ENCODE peak calls at places on chromosomes 7 and 10, in four cellular contexts. Y is K562, B is GM12878, D is HepG2. U is an unnamed sample.

GRCh38 chr7:140403878-140404564 is at the start of gene RAB19:
- DNase-seq in Y (peak; percentile 45), B (no peak), D (no peak), U (peak; percentile 92)

GRCh38 chr7:43650457-43651052 is 67.6 kb downstream of the STK17A start:
- DNase-seq in Y (no peak), B (no peak), D (no peak), U (no peak)

GRCh38 chr10:35336921-35337741 is 822 bp downstream of the CCNY start:
- DNase-seq in Y (peak; percentile 64), B (no peak), D (peak; percentile 16), U (peak; percentile 45)

GRCh38 chr10:100912013-100912608 is 652 bp upstream of the SLF2 start:
- DNase-seq in Y (peak; percentile 64), B (no peak), D (no peak), U (no peak)

GRCh38 chr7:32251659-32252058 is 181.5 kb upstream of the PDE1C start:
- DNase-seq in Y (no peak), B (no peak), D (no peak), U (no peak)

GRCh38 chr10:43958071-43958432 is 309.4 kb upstream of the ZNF32 start:
- DNase-seq in Y (no peak), B (no peak), D (no peak), U (no peak)

GRCh38 chr7:121793716-121794115 is 79.2 kb upstream of the PTPRZ1 start:
- DNase-seq in Y (no peak), B (no peak), D (no peak), U (no peak)

GRCh38 chr10:28798964-28799363 is 121.6 kb downstream of the BAMBI start:
- DNase-seq in Y (no peak), B (no peak), D (no peak), U (no peak)

GRCh38 chr7:89826574-89826973 is 327.7 kb upstream of the STEAP1 start:
- DNase-seq in Y (no peak), B (no peak), D (no peak), U (no peak)

GRCh38 chr10:44950326-44951225 is 9.0 kb upstream of the RASSF4 start:
- DNase-seq in Y (no peak), B (no peak), D (no peak), U (no peak)

GRCh38 chr10:51706225-51706624 is 6.8 kb upstream of the CSTF2T start:
- DNase-seq in Y (no peak), B (no peak), D (no peak), U (no peak)

GRCh38 chr10:24383681-24384106 is 174.8 kb downstream of the KIAA1217 start:
- DNase-seq in Y (peak; percentile 78), B (peak; percentile 86), D (peak; percentile 63), U (peak; percentile 92)

GRCh38 chr10:8889538-8889937 is 835.0 kb downstream of the GATA3 start:
- DNase-seq in Y (no peak), B (no peak), D (no peak), U (no peak)

DNA sequence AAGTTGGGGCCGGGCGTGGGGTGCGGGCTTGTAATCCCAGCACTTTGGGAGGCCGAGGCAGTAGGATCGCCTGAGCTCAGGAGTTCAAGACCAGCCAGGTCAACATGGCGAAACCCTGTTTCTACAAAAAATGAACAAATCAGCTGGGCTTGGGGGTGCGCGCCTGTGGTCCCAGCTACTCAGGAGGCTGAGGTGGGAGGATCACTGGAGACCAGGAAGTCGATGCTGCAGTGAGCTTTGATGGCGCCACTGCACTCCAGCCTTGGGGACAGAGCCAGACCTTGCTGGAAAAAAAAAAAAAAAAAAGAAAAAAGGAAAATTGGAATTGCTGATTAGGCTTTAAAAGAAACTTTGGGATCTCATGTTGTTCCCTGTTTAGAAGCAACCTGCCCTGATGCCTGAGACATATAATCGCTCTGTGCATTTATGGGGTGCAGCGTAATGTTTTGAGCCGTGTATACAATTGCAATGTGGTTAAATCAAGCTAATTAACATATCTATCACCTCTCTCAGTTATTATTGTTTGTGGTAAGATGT is 849 bp downstream of the AKR1E2 start:
- DNase-seq in Y (no peak), B (no peak), D (no peak), U (no peak)
- H2AFZ ChIP-seq in Y (peak overlapping the region; percentile 88), B (no peak overlapping the region), D (no peak overlapping the region), U (peak overlapping the region; percentile 86)

GRCh38 chr10:107611101-107611500 is 446.6 kb upstream of the SORCS1 start:
- DNase-seq in Y (no peak), B (no peak), D (no peak), U (no peak)
- TF ChIP-seq JUNB in Y (no peak), B (no peak), D (no peak), U (no peak)

GRCh38 chr10:132788831-132789219 is 2.9 kb upstream of the NKX6-2 start:
- DNase-seq in Y (no peak), B (no peak), D (no peak), U (peak; percentile 61)
- TF ChIP-seq EZH2 in Y (no peak), B (no peak), D (no peak), U (no peak)

DNA sequence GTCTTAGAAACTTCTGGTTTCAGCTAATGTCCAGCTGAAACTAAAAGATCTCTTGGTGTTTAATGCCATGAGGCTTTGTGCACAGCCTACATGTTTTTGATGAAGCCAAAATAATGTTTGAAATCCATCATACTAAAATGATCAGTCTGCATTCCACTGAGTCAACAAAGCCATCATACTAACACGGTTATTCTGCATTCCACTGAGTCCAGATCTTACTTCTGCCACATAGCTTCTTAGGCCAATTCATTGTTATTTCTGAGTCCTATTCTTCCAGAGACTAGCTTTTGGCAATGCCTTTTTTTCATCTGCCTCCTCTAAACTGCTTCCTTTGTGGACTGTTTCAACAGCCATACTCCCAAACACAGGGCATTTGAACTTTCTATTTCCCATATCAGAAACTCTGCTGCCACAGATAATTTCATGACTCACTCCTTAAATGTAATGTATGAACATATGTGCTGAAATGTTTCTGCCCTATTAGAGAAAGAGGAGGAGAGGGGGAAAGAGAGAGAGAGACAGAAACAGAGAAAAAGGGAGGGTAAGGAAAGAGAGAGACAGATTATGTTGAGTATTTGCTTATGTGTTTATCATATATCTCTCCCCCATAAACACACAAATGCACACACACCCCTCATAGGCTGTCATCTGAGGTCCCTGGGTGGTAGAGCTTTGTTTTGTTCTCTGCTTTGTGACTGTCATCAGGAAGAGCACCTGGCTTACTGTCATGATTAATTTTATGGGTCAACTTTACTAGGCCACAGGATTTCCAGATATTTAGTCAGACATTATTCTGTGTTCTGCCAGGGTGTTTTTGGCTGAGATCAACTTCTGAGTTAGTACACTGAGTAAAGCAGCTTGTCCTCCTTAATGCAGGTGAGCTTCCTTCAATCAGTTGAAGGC is 308.1 kb upstream of the KCND2 start:
- DNase-seq in Y (peak; percentile 68), B (no peak), D (no peak), U (no peak)
- H2AFZ ChIP-seq in Y (peak overlapping the region; percentile 78), B (no peak overlapping the region), D (no peak overlapping the region), U (peak overlapping the region; percentile 53)

GRCh38 chr10:71712170-71712569 is 7.4 kb downstream of the C10orf105 start:
- DNase-seq in Y (no peak), B (no peak), D (no peak), U (no peak)

GRCh38 chr10:71713135-71714040 is 6.2 kb downstream of the C10orf105 start:
- DNase-seq in Y (peak; percentile 44), B (no peak), D (no peak), U (peak; percentile 17)

GRCh38 chr10:71714055-71714454 is 5.5 kb downstream of the C10orf105 start:
- DNase-seq in Y (no peak), B (no peak), D (no peak), U (no peak)

GRCh38 chr10:71711052-71711623 is 8.4 kb downstream of the C10orf105 start:
- DNase-seq in Y (no peak), B (no peak), D (no peak), U (no peak)

GRCh38 chr10:71712572-71713134 is 6.9 kb downstream of the C10orf105 start:
- DNase-seq in Y (peak; percentile 67), B (no peak), D (no peak), U (no peak)
- TF ChIP-seq JUNB in Y (no peak), B (no peak), D (no peak), U (no peak)

GRCh38 chr7:108452707-108453106 is 3.5 kb downstream of the NRCAM start:
- DNase-seq in Y (peak; percentile 59), B (no peak), D (peak; percentile 13), U (peak; percentile 67)
- TF ChIP-seq EZH2 in Y (no peak), B (no peak), D (no peak), U (no peak)

DNA sequence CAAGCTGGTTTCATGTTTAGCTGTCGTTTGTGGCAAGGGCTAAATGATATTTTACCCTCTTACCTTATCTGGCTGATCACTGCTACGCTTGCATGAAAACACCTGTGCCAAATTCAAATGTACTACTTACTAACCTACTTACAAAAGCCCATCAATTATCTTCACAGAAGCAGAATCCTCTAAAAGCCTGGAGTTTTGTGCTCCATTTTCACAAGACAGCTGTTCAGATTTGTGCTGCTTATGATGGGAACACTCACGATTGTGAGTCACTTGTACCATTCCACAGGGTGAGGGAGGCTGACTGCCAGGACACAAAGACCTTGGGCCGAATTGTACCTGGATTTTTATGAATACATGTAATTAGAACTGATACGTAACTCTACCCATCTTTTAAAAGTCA is 245.0 kb upstream of the NPY start:
- DNase-seq in Y (no peak), B (no peak), D (no peak), U (no peak)
- H2AFZ ChIP-seq in Y (no peak overlapping the region), B (no peak overlapping the region), D (no peak overlapping the region), U (peak overlapping the region; percentile 56)

DNA sequence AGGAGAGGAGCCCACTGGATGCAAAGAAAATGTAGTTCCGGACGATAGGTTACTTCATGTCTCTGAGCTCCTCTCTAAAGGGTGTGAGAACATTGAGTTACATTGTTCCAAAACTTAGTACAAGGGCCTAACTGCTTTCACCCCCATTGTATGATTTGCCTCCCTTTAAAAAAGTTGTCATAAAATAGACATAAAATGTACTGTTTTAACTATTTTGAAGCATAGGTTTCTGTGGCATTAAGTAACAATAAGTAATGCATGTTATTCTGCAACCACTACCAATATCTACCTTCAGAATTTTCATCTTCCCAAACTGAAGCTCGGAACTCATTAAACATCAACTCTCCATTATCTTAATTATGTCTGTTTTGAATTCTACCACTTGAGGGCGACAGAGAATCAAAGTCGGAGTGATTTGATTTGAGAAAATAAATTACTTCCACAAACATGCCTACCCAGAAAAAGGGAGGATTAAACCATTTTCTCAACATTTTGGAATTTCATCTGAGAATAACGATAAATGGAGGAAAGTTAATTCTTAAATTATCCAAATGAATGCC is 2.7 kb downstream of the IGFBP1 start:
- DNase-seq in Y (peak; percentile 37), B (no peak), D (peak; percentile 36), U (peak; percentile 70)
- TF ChIP-seq JUNB in Y (no peak), B (no peak), D (no peak), U (no peak)

GRCh38 chr7:101488826-101489572 is 126.3 kb downstream of the COL26A1 start:
- DNase-seq in Y (no peak), B (no peak), D (no peak), U (no peak)

GRCh38 chr7:101496017-101496416 is 133.1 kb downstream of the MYL10 start:
- DNase-seq in Y (no peak), B (no peak), D (no peak), U (no peak)

DNA sequence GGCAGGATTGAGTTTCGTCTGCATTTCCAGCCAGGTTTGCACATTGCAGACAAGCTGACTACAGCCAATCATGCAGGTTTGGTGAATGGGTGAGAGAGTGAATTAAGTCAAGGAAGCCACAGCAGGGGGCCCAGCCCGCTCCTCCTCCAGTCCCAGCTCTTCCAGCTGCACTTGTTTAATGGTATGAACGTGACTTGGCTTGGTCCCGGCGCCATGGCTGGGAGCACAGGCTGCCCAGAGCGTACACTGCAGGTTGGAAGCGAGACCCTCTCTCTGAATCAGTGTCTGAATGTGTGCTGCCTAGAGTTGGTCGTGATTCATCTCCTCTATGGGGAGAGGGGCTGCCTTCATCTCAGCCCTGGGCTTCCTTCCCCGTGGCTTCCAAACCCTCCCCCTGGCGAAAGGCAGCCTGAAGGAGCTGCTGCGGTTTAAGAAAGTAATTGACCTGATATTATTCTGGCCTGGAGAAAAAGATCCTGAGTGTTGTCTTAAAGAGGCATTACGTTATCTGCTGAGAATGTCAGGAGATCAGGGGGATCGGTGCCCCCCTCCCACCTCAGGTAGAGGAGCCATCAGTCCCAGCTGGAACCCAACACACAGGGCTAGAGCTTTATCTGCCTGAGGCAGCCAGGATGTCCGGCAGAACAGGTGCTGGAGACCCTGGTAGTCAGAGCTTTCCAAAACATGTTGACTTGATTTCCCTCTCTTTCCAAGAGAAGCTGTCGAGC is 132.1 kb downstream of the COL26A1 start:
- DNase-seq in Y (no peak), B (no peak), D (no peak), U (peak; percentile 72)
- TF ChIP-seq EZH2 in Y (no peak), B (no peak), D (no peak), U (no peak)

U was measured in GM23338.